ENCODE peak calls at places on chromosomes 6 and 20, in seven cellular contexts. H is cardiac muscle cell, J is transverse colon, Q is left lung, X is heart left ventricle, Y is upper lobe of right lung, C is BE2C. F is an unnamed sample.
A peak's percentile ranks its signal among the peaks of the same experiment; 100 is the strongest.

GRCh38 chr6:168618546-168619315 is 177.7 kb downstream of the SMOC2 start:
- DNase-seq in H (no peak), J (no peak), Q (no peak), X (no peak), Y (no peak), C (no peak), F (no peak)

GRCh38 chr6:155426408-155426945 is 29.2 kb downstream of the NOX3 start:
- DNase-seq in H (no peak), J (no peak), Q (no peak), X (no peak), Y (no peak), C (no peak), F (no peak)

GRCh38 chr20:59751075-59751711 is 146.9 kb downstream of the PHACTR3 start:
- DNase-seq in H (no peak), J (peak; percentile 67), Q (peak; percentile 88), X (peak; percentile 74), Y (peak; percentile 83), C (peak; percentile 76), F (peak; percentile 80)

GRCh38 chr6:133160531-133160930 is 80.6 kb upstream of the EYA4 start:
- DNase-seq in H (no peak), J (no peak), Q (no peak), X (no peak), Y (no peak), C (no peak), F (no peak)

GRCh38 chr6:138815797-138816528 is 20.1 kb downstream of the ECT2L start:
- DNase-seq in H (peak; percentile 61), J (no peak), Q (no peak), X (no peak), Y (no peak), C (no peak), F (peak; percentile 41)

GRCh38 chr6:8437813-8438212 is 2.5 kb upstream of the SLC35B3 start:
- DNase-seq in H (peak; percentile 31), J (no peak), Q (no peak), X (no peak), Y (no peak), C (no peak), F (no peak)

GRCh38 chr20:58651823-58652605 is 931 bp downstream of the STX16 start:
- DNase-seq in H (peak; percentile 58), J (peak; percentile 74), Q (peak; percentile 85), X (peak; percentile 49), Y (peak; percentile 77), C (no peak), F (peak; percentile 85)

GRCh38 chr20:62651285-62652021 is 9.2 kb downstream of the SLCO4A1 start:
- DNase-seq in H (peak; percentile 54), J (peak; percentile 88), Q (no peak), X (peak; percentile 58), Y (peak; percentile 78), C (peak; percentile 94), F (peak; percentile 80)

GRCh38 chr6:18154507-18155272 is at the start of gene TPMT:
- DNase-seq in H (no peak), J (peak; percentile 35), Q (peak; percentile 100), X (peak; percentile 33), Y (no peak), C (no peak), F (peak; percentile 97)

GRCh38 chr6:38078671-38079070 is 259.1 kb downstream of the ZFAND3 start:
- DNase-seq in H (no peak), J (no peak), Q (no peak), X (no peak), Y (no peak), C (no peak), F (no peak)

GRCh38 chr6:64227868-64228267 is 592.3 kb downstream of the PHF3 start:
- DNase-seq in H (no peak), J (no peak), Q (no peak), X (no peak), Y (no peak), C (no peak), F (no peak)

GRCh38 chr20:63778034-63778752 is 38.6 kb downstream of the SLC2A4RG start:
- DNase-seq in H (no peak), J (no peak), Q (peak; percentile 35), X (no peak), Y (no peak), C (no peak), F (peak; percentile 22)

GRCh38 chr6:108588586-108588985 is 27.9 kb downstream of the FOXO3 start:
- DNase-seq in H (no peak), J (peak; percentile 31), Q (no peak), X (peak; percentile 31), Y (no peak), C (no peak), F (no peak)

GRCh38 chr20:38278763-38279162 is 18.2 kb upstream of the KIAA1755 start:
- DNase-seq in H (no peak), J (no peak), Q (no peak), X (no peak), Y (no peak), C (no peak), F (no peak)

GRCh38 chr6:56433119-56433518 is 185.7 kb upstream of the COL21A1 start:
- DNase-seq in H (no peak), J (no peak), Q (peak; percentile 66), X (no peak), Y (no peak), C (no peak), F (no peak)

GRCh38 chr6:152846825-152847224 is 96.2 kb downstream of the VIP start:
- DNase-seq in H (no peak), J (no peak), Q (no peak), X (no peak), Y (no peak), C (peak; percentile 34), F (no peak)

GRCh38 chr6:42276008-42276890 is 58.6 kb upstream of the MRPS10 start:
- DNase-seq in H (no peak), J (no peak), Q (no peak), X (peak; percentile 67), Y (no peak), C (no peak), F (no peak)

GRCh38 chr20:25364879-25365699 is 25.5 kb downstream of the ABHD12 start:
- DNase-seq in H (no peak), J (no peak), Q (no peak), X (no peak), Y (no peak), C (no peak), F (no peak)

GRCh38 chr6:91376686-91377085 is 789.8 kb upstream of the MAP3K7 start:
- DNase-seq in H (no peak), J (peak; percentile 19), Q (peak; percentile 21), X (no peak), Y (no peak), C (peak; percentile 74), F (peak; percentile 35)

GRCh38 chr6:72639920-72640621 is 18.2 kb downstream of the KCNQ5 start:
- DNase-seq in H (peak; percentile 32), J (no peak), Q (no peak), X (no peak), Y (no peak), C (no peak), F (no peak)
- H3K4me1 ChIP-seq in H (peaks cover 85% of the 10 kb centered on the region), J (no peaks in the 10 kb centered on the region), Q (no peaks in the 10 kb centered on the region), X (no peaks in the 10 kb centered on the region), Y (no peaks in the 10 kb centered on the region), C (no peaks in the 10 kb centered on the region), F (no peaks in the 10 kb centered on the region)

GRCh38 chr20:56323656-56324055 is 35.1 kb upstream of the FAM210B start:
- DNase-seq in H (no peak), J (no peak), Q (no peak), X (no peak), Y (no peak), C (no peak), F (no peak)
- H3K9me3 ChIP-seq in H (no peaks in the 10 kb centered on the region), J (no peaks in the 10 kb centered on the region), Q (no peaks in the 10 kb centered on the region), X (no peaks in the 10 kb centered on the region), Y (no peaks in the 10 kb centered on the region), C (no peaks in the 10 kb centered on the region), F (no peaks in the 10 kb centered on the region)

GRCh38 chr20:57266251-57267157 is at the start of gene BMP7:
- DNase-seq in H (peak; percentile 72), J (no peak), Q (no peak), X (no peak), Y (no peak), C (peak; percentile 34), F (no peak)

GRCh38 chr20:57268399-57269076 is 2.1 kb upstream of the BMP7 start:
- DNase-seq in H (no peak), J (no peak), Q (no peak), X (no peak), Y (no peak), C (no peak), F (no peak)

GRCh38 chr20:57269148-57269984 is 2.9 kb upstream of the BMP7 start:
- DNase-seq in H (no peak), J (no peak), Q (no peak), X (no peak), Y (no peak), C (no peak), F (no peak)

GRCh38 chr20:57265649-57266250 is 691 bp downstream of the BMP7 start:
- DNase-seq in H (no peak), J (no peak), Q (no peak), X (no peak), Y (no peak), C (no peak), F (no peak)

GRCh38 chr20:57267158-57267821 is 849 bp upstream of the BMP7 start:
- DNase-seq in H (no peak), J (no peak), Q (no peak), X (no peak), Y (no peak), C (no peak), F (no peak)
- H3K4me1 ChIP-seq in H (peaks cover 24% of the 10 kb centered on the region), J (peaks cover 7% of the 10 kb centered on the region), Q (no peaks in the 10 kb centered on the region), X (no peaks in the 10 kb centered on the region), Y (no peaks in the 10 kb centered on the region), C (no peaks in the 10 kb centered on the region), F (peaks cover 3% of the 10 kb centered on the region)

DNA sequence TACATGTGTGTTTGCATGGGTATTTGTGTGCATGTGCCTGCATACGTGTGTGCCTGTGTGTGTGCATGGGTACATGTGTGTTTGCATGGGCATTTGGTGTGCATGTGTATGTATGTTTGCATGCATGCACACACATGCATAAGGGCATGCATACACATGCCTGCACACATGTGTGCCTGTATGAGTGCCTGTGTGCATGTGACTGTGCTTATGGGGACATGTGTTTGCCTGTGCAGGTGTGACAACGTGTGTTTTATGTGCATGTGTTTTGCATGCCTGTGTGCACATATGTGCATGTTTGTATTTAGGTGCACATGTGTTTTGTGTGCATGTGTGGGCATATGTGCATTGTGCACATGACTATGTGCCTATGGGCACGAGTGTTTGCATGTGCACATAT is 165.7 kb downstream of the ERMARD start:
- DNase-seq in H (no peak), J (no peak), Q (no peak), X (no peak), Y (no peak), C (no peak), F (no peak)
- H3K9me3 ChIP-seq in H (no peaks in the 10 kb centered on the region), J (no peaks in the 10 kb centered on the region), Q (no peaks in the 10 kb centered on the region), X (no peaks in the 10 kb centered on the region), Y (no peaks in the 10 kb centered on the region), C (no peaks in the 10 kb centered on the region), F (no peaks in the 10 kb centered on the region)

F was measured in mucosa of descending colon.